ENCODE peak calls at places on chromosomes 11 and 22, in six cellular contexts. N, I, C, B, O and A are unnamed samples.

GRCh38 chr11:95419915-95420314 is 188.9 kb upstream of the SESN3 start:
- DNase-seq in N (peak; percentile 67), I (no peak), C (no peak), B (no peak), O (no peak), A (no peak)

GRCh38 chr11:22244986-22245592 is 52.2 kb downstream of the ANO5 start:
- DNase-seq in N (peak; percentile 19), I (peak; percentile 6), C (peak; percentile 25), B (peak; percentile 15), O (peak; percentile 22), A (peak; percentile 20)

GRCh38 chr11:102420547-102420946 is 32.0 kb downstream of the TMEM123 start:
- DNase-seq in N (no peak), I (no peak), C (no peak), B (no peak), O (peak; percentile 18), A (no peak)

GRCh38 chr11:68106165-68106940 is 14.8 kb downstream of the CHKA start:
- DNase-seq in N (no peak), I (no peak), C (no peak), B (no peak), O (peak; percentile 37), A (peak; percentile 61)

GRCh38 chr11:31915867-31916266 is 104.7 kb upstream of the PAX6 start:
- DNase-seq in N (no peak), I (no peak), C (no peak), B (no peak), O (no peak), A (no peak)

GRCh38 chr11:2777871-2778629 is 78.3 kb upstream of the KCNQ1OT1 start:
- DNase-seq in N (no peak), I (no peak), C (no peak), B (no peak), O (peak; percentile 36), A (no peak)

GRCh38 chr22:43449205-43449830 is 37.5 kb downstream of the MPPED1 start:
- DNase-seq in N (no peak), I (peak; percentile 13), C (peak; percentile 7), B (no peak), O (peak; percentile 32), A (no peak)

GRCh38 chr11:111039982-111040381 is 205.5 kb upstream of the POU2AF2 start:
- DNase-seq in N (no peak), I (no peak), C (no peak), B (no peak), O (no peak), A (no peak)

GRCh38 chr11:75490221-75491181 is 35.2 kb downstream of the GDPD5 start:
- DNase-seq in N (peak; percentile 32), I (no peak), C (peak; percentile 50), B (no peak), O (no peak), A (no peak)

GRCh38 chr22:37601540-37602442 is 6.8 kb upstream of the GGA1 start:
- DNase-seq in N (peak; percentile 33), I (no peak), C (peak; percentile 65), B (peak; percentile 56), O (peak; percentile 81), A (peak; percentile 91)

GRCh38 chr11:112289588-112290461 is 29.2 kb upstream of the PLET1 start:
- DNase-seq in N (peak; percentile 35), I (peak; percentile 69), C (no peak), B (no peak), O (peak; percentile 82), A (peak; percentile 21)

GRCh38 chr22:23373601-23374000 is 193.3 kb downstream of the BCR start:
- DNase-seq in N (no peak), I (no peak), C (no peak), B (no peak), O (no peak), A (no peak)

GRCh38 chr11:104451193-104451592 is 287.2 kb upstream of the PDGFD start:
- DNase-seq in N (no peak), I (no peak), C (no peak), B (no peak), O (no peak), A (no peak)

GRCh38 chr11:57634311-57634710 is 15.4 kb downstream of the YPEL4 start:
- DNase-seq in N (no peak), I (no peak), C (no peak), B (no peak), O (no peak), A (no peak)

GRCh38 chr11:44866301-44866700 is 84.4 kb downstream of the TP53I11 start:
- DNase-seq in N (no peak), I (no peak), C (no peak), B (no peak), O (no peak), A (no peak)

GRCh38 chr11:3135491-3136440 is 29.3 kb downstream of the OSBPL5 start:
- DNase-seq in N (no peak), I (no peak), C (no peak), B (no peak), O (no peak), A (no peak)

DNA sequence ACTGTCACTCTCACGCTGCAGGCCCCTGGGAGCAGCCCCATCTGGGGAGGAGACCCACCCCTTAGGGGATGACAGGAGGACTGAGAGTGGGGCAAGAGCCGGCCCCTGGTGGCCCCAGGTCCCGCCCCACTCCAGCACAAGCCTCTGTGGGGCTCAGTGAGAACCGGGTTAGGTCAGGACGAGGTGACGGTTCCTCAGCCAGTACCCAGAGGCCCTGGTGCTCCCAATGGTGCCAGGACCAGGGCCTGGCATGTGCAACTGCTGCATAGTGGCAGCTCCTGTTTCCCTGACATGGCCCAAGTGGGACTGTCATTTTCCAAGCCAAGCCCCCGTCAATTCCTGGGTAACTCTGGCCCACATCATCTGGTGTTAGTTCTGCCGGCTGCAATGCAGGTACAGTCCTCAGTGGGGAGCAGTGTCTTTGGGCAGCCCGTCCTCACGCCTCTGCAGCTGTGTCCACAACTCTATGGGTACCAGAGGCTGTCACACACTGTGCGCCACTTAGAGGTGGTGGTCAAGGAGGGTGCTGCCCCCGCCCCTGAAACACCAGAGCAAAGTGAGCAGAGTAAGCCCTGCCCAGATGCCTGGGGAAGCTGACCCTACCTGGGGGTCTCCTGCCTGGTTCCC is 15.9 kb downstream of the CHID1 start:
- DNase-seq in N (no peak), I (no peak), C (no peak), B (no peak), O (peak; percentile 21), A (no peak)
- TF ChIP-seq RAD21 in N (no peak), I (no peak), C (peak; percentile 49), B (no peak), O (no peak), A (no peak)

GRCh38 chr11:1564535-1565172 is 7.4 kb downstream of the DUSP8 start:
- DNase-seq in N (peak; percentile 94), I (no peak), C (no peak), B (no peak), O (peak; percentile 79), A (no peak)
- TF ChIP-seq RAD21 in N (no peak), I (no peak), C (no peak), B (no peak), O (no peak), A (no peak)

GRCh38 chr11:93494341-93494740 is 48.9 kb downstream of the SMCO4 start:
- DNase-seq in N (no peak), I (no peak), C (no peak), B (no peak), O (no peak), A (no peak)
- TF ChIP-seq RAD21 in N (no peak), I (no peak), C (no peak), B (no peak), O (no peak), A (no peak)

GRCh38 chr11:120622189-120622912 is 110.8 kb downstream of the GRIK4 start:
- DNase-seq in N (no peak), I (no peak), C (no peak), B (no peak), O (peak; percentile 25), A (no peak)
- TF ChIP-seq RAD21 in N (no peak), I (no peak), C (peak; percentile 61), B (peak; percentile 40), O (no peak), A (no peak)

GRCh38 chr11:122159173-122159701 is 43.2 kb upstream of the BLID start:
- DNase-seq in N (peak; percentile 65), I (no peak), C (no peak), B (no peak), O (no peak), A (no peak)
- TF ChIP-seq RAD21 in N (no peak), I (no peak), C (no peak), B (no peak), O (no peak), A (no peak)

GRCh38 chr22:24408630-24409029 is 18.8 kb upstream of the ADORA2A start:
- DNase-seq in N (no peak), I (no peak), C (no peak), B (no peak), O (no peak), A (no peak)
- TF ChIP-seq RAD21 in N (no peak), I (no peak), C (no peak), B (no peak), O (no peak), A (no peak)

GRCh38 chr22:39735776-39736175 is 157.8 kb downstream of the ENTHD1 start:
- DNase-seq in N (no peak), I (no peak), C (no peak), B (no peak), O (no peak), A (no peak)

GRCh38 chr22:39733191-39733590 is 160.4 kb downstream of the ENTHD1 start:
- DNase-seq in N (no peak), I (no peak), C (no peak), B (no peak), O (no peak), A (no peak)

GRCh38 chr22:39731881-39732555 is 161.5 kb downstream of the CACNA1I start:
- DNase-seq in N (no peak), I (no peak), C (no peak), B (no peak), O (no peak), A (no peak)

GRCh38 chr22:39732625-39733024 is 160.9 kb downstream of the ENTHD1 start:
- DNase-seq in N (no peak), I (no peak), C (no peak), B (no peak), O (no peak), A (no peak)

GRCh38 chr22:39734866-39735265 is 158.7 kb downstream of the ENTHD1 start:
- DNase-seq in N (no peak), I (no peak), C (no peak), B (no peak), O (no peak), A (no peak)
- TF ChIP-seq RAD21 in N (no peak), I (no peak), C (no peak), B (no peak), O (no peak), A (no peak)

DNA sequence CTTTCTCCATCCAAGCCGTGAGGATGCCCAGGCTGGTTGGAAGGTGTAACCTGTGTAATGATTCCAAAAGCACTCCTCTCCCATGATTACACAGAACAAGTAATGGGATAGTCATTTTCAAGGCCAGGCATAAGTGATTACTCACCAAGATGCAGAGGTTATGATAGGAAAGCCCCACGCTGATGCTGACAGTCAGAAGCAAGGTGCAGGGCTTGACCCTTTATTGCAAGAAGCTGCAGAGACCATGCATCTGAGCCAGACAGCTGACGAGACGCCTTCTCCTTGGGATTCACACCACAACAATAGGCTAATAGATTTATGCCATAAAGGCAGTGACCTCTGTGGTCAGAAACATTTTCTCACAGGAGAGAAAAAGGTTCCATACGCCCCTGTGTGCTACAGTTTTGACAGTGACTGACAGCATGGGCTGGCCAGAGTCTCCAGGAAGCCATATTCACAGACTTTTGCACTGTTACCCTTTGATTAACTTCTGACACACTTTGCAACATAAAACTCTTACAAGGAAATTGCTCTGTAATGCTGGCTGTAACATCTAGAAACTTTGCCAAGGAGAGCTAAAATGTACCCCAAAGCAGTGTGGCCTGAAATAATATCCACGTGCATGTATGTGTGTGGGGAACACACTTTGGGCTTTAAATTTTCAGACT is 1078.9 kb upstream of the TENM4 start:
- DNase-seq in N (no peak), I (no peak), C (no peak), B (no peak), O (no peak), A (no peak)
- TF ChIP-seq RAD21 in N (no peak), I (no peak), C (no peak), B (no peak), O (no peak), A (no peak)